ENCODE peak calls at places on chromosomes 16 and 17, in six cellular contexts. W is CD8-positive, alpha-beta T cell; K is fibroblast of lung; J is nephron progenitor cell; G is type B pancreatic cell; U is Calu3. O is an unnamed sample.

GRCh38 chr17:50117202-50118040 is 12.5 kb downstream of the SAMD14 start:
- DNase-seq in W (peak; percentile 68), K (peak; percentile 47), G (no peak), U (peak; percentile 89), J (peak; percentile 86), O (peak; percentile 87)

GRCh38 chr16:16108759-16109158 is 114.5 kb downstream of the ABCC6 start:
- DNase-seq in W (no peak), K (no peak), U (no peak), J (no peak), G (no peak), O (no peak)

GRCh38 chr17:82963104-82963950 is 116.1 kb upstream of the METRNL start:
- DNase-seq in W (peak; percentile 54), K (peak; percentile 80), G (peak; percentile 79), U (no peak), J (peak; percentile 73), O (peak; percentile 74)

GRCh38 chr17:12553625-12554024 is 112.1 kb upstream of the MYOCD start:
- DNase-seq in K (no peak), U (no peak), G (no peak), J (no peak), W (no peak), O (no peak)

GRCh38 chr17:57293077-57293476 is 36.8 kb downstream of the MSI2 start:
- DNase-seq in W (no peak), J (peak; percentile 43), G (no peak), U (no peak), K (no peak), O (no peak)

GRCh38 chr17:66397486-66397885 is 95.1 kb downstream of the PRKCA start:
- DNase-seq in K (no peak), G (no peak), W (no peak), U (no peak), J (no peak), O (no peak)

GRCh38 chr17:67377727-67378443 is 804 bp downstream of the PITPNC1 start:
- DNase-seq in U (peak; percentile 57), J (peak; percentile 62), G (peak; percentile 76), W (peak; percentile 60), K (peak; percentile 40), O (peak; percentile 72)

GRCh38 chr16:66880288-66881013 is at the start of gene PDP2:
- DNase-seq in G (peak; percentile 93), K (peak; percentile 95), U (peak; percentile 98), W (peak; percentile 88), J (peak; percentile 93), O (peak; percentile 96)

GRCh38 chr17:81869221-81870154 is 1.6 kb downstream of the ARHGDIA start:
- DNase-seq in J (peak; percentile 84), K (peak; percentile 32), W (peak; percentile 48), G (no peak), U (peak; percentile 44), O (peak; percentile 82)

GRCh38 chr17:31830971-31831755 is 27.9 kb downstream of the COPRS start:
- DNase-seq in J (no peak), K (peak; percentile 55), W (no peak), G (no peak), U (no peak), O (no peak)

DNA sequence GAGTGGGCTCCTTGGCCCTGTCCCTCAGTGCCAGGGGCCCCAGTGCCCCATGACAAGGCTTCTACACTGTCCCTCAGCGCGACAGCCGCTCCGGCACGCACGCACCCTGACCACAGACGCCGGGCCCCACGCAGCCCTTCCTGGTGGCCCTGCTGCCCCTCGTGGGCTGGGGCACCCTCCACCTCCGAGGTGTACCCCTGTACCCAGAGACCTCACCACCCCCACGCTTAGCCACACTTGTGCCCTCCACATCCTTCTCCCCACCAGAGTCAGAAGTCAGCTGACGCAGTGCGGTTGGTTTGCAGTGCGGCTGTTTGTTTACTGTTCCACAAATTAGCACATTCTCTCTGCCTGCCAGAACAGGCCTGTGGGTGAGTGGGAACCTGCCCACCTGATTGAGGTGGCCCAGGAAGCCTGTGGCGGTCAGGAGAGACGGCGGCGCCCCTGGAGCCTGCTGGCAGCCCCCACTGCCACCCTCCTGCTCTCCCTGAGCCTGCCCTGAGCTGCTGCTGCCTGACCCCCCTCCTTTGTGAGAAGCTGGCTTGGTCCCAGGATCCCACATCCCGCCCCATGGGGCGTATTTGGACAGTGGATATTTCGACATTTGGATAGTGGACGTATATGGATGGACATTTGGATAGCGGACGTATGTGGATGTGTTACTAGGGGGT is 38.0 kb upstream of the CDH15 start:
- DNase-seq in G (no peak), K (no peak), W (no peak), U (no peak), J (no peak), O (peak; percentile 7)
- TF ChIP-seq CTCF in G (no peak), K (no peak), W (no peak), U (no peak), J (no peak), O (no peak)

DNA sequence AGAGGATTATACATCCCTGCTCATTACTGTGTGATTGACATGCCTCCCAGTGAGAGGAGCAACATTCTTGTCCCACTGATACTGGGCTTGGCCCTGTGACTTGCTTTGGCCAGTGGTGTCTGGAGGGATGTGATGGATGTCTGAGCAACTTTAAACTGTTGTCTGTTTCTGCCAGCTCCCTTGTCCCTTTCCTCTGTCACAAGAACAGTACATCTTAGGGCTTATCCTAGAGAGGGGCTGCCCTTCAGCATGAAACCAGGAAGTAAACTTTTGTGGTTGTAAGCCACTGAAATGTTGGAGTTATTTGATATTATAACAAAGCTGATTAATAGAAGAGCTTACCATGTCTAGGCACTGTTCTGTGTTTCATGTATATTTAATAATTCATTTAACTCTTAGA is 82.9 kb upstream of the GPRC5B start:
- DNase-seq in G (no peak), W (no peak), U (no peak), K (no peak), J (no peak), O (no peak)
- TF ChIP-seq CTCF in G (no peak), W (no peak), U (no peak), K (no peak), J (no peak), O (no peak)

GRCh38 chr16:17283022-17283421 is 187.7 kb downstream of the XYLT1 start:
- DNase-seq in U (no peak), W (no peak), K (no peak), G (no peak), J (no peak), O (peak; percentile 33)
- TF ChIP-seq CTCF in U (no peak), W (no peak), K (no peak), G (no peak), J (no peak), O (no peak)

GRCh38 chr16:30874821-30875717 is 18.8 kb downstream of the BCL7C start:
- DNase-seq in W (peak; percentile 89), J (peak; percentile 90), K (peak; percentile 90), G (peak; percentile 95), U (peak; percentile 94), O (peak; percentile 96)
- TF ChIP-seq CTCF in W (no peak), J (no peak), K (no peak), G (peak; percentile 16), U (no peak), O (peak; percentile 14)

GRCh38 chr17:28854457-28855382 is at the start of gene ERAL1:
- DNase-seq in G (peak; percentile 82), K (peak; percentile 86), W (peak; percentile 80), U (peak; percentile 83), J (peak; percentile 79), O (peak; percentile 88)

GRCh38 chr17:28843810-28844137 is 1.2 kb upstream of the FAM222B start:
- DNase-seq in G (no peak), W (no peak), U (no peak), J (no peak), K (no peak), O (no peak)

GRCh38 chr17:28846231-28846630 is 3.6 kb upstream of the FAM222B start:
- DNase-seq in J (no peak), W (no peak), U (no peak), G (no peak), K (no peak), O (no peak)

GRCh38 chr17:28853295-28853694 is 1.5 kb upstream of the ERAL1 start:
- DNase-seq in J (no peak), K (no peak), W (no peak), G (no peak), U (no peak), O (no peak)

DNA sequence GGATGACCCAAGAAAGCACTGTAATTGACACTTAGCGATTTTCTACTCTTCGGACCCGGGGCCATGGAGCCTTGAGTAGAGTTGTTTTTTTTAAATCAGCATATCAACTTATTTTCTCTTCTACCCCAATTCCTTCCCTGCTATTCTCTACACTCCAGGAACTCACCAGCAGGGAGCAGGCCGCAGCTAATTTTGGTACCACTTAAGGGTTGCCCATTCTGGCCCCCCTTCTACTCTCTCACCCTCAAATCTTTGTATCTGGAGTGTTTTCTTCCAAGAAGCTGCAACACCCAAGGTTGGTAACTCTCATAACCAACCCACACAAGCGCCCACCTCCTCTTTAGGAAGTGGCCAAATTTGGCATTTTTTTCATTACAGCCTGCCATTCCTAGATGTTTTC is 5.5 kb upstream of the ERAL1 start:
- DNase-seq in K (peak; percentile 5), W (no peak), G (no peak), U (no peak), J (no peak), O (no peak)
- TF ChIP-seq CTCF in K (peak; percentile 11), W (no peak), G (no peak), U (no peak), J (no peak), O (no peak)

DNA sequence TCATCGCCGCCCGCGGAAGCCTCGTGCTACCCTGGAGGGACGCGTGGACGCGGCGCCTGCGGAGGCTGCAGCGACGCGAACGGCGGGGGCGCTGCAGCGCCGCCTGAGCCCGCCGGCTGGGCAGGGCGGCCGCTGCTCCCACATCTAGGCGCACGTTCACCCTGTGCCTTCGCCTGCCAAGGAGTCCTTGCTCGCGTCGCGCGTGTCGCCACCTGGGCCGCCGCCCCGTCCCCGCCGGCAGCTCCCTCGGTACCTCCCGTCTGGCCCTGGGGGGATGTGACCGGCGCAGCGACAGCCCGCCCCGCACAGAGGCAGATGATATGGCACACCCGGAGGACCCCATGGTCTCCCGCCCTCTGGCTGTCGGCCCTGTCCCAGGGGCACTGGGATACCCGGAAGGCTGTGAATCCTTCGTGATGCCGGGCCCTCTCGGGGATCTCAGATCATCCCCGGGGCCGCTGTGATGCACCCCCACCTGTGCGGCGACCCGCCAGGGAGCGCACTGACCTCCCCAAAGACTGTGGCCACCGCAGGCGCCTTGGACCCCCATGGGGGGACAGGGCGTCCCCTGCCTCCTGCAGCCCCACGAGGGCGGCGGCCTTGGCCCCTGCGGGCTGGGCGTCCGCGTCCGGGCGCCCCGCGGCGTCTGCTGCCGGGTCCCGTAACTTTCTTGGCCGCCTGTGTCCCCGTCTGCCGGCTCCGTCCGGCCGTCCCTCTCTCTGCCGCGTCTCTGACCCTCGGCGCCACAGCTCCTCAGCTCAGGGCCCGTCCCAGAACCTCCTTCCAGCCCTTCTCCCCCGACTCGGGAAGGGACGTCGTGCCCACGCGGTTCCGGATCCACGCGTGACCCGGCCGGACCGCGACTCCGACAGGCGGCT is 689 bp upstream of the TBC1D24 start:
- DNase-seq in U (peak; percentile 60), K (no peak), J (peak; percentile 61), W (peak; percentile 65), G (no peak), O (peak; percentile 63)
- TF ChIP-seq CTCF in U (peak; percentile 16), K (no peak), J (no peak), W (peak; percentile 21), G (peak; percentile 51), O (peak; percentile 3)

GRCh38 chr17:17752822-17753448 is 71.7 kb downstream of the RAI1 start:
- DNase-seq in U (no peak), W (no peak), K (no peak), J (no peak), G (no peak), O (no peak)
- TF ChIP-seq CTCF in U (no peak), W (no peak), K (no peak), J (no peak), G (no peak), O (no peak)

O was measured in glutamatergic neuron.